ENCODE peak calls at places on chromosomes 11 and 22, in four cellular contexts. M is A549, U is testis, W is AG10803. R is an unnamed sample.

GRCh38 chr22:33811686-33812085 is 108.6 kb downstream of the LARGE1 start:
- DNase-seq in W (peak), U (peak), M (no peak), R (no peak)

GRCh38 chr11:5234390-5234834 is at the start of gene HBD:
- DNase-seq in U (no peak), M (no peak), W (peak), R (no peak)

GRCh38 chr11:706439-706956 is 467 bp downstream of the EPS8L2 start:
- DNase-seq in W (peak), U (no peak), M (peak), R (no peak)

GRCh38 chr11:121741316-121741715 is 288.5 kb upstream of the SORL1-AS1 start:
- DNase-seq in U (peak), M (no peak), W (peak), R (no peak)

GRCh38 chr11:122045181-122045586 is 70.8 kb downstream of the BLID start:
- DNase-seq in U (no peak), M (no peak), W (peak), R (no peak)

GRCh38 chr11:8263769-8264410 is at the start of gene LMO1:
- DNase-seq in U (peak), W (peak), M (peak), R (peak)

GRCh38 chr22:42907404-42908081 is 50.5 kb upstream of the ARFGAP3 start:
- DNase-seq in W (peak), U (no peak), M (no peak), R (no peak)

GRCh38 chr11:76790251-76790650 is 7.1 kb downstream of the TSKU start:
- DNase-seq in M (no peak), W (no peak), U (peak), R (no peak)

GRCh38 chr11:72446929-72447753 is 12.8 kb upstream of the CLPB start:
- DNase-seq in U (no peak), W (peak), M (peak), R (no peak)

GRCh38 chr11:73249858-73250773 is 22.0 kb upstream of the P2RY6 start:
- DNase-seq in W (no peak), M (no peak), U (no peak), R (no peak)

GRCh38 chr11:47488674-47489394 is 39.9 kb upstream of the RAPSN start:
- DNase-seq in W (no peak), U (no peak), M (no peak), R (no peak)

GRCh38 chr11:35154960-35155359 is 16.0 kb downstream of the CD44 start:
- DNase-seq in M (no peak), W (no peak), U (no peak), R (no peak)

GRCh38 chr11:79294845-79295520 is 145.8 kb downstream of the TENM4 start:
- DNase-seq in U (no peak), M (no peak), W (no peak), R (no peak)

GRCh38 chr11:102411142-102411541 is 41.4 kb downstream of the TMEM123 start:
- DNase-seq in U (no peak), W (no peak), M (no peak), R (no peak)

GRCh38 chr11:20367313-20367948 is 3.9 kb downstream of the HTATIP2 start:
- DNase-seq in U (no peak), M (peak), W (peak), R (no peak)

GRCh38 chr11:129331871-129332274 is 43.8 kb upstream of the BARX2 start:
- DNase-seq in M (peak), U (peak), W (peak), R (peak)

GRCh38 chr11:44596541-44597276 is 31.2 kb downstream of the CD82 start:
- DNase-seq in U (no peak), W (no peak), M (no peak), R (no peak)

GRCh38 chr11:65859134-65859811 is 960 bp upstream of the MUS81 start:
- DNase-seq in U (peak), W (peak), M (peak), R (peak)
- TF ChIP-seq CTCF in U (peak), W (no peak), M (no peak), R (peak)

GRCh38 chr11:125375146-125375545 is 120.9 kb downstream of the FEZ1 start:
- DNase-seq in M (no peak), U (no peak), W (no peak), R (no peak)

GRCh38 chr11:125378083-125378482 is 118.0 kb downstream of the FEZ1 start:
- DNase-seq in U (no peak), W (no peak), M (no peak), R (no peak)

GRCh38 chr11:125374398-125374797 is 121.7 kb downstream of the FEZ1 start:
- DNase-seq in W (no peak), U (no peak), M (no peak), R (no peak)

GRCh38 chr11:125376856-125377255 is 119.2 kb downstream of the FEZ1 start:
- DNase-seq in U (no peak), W (no peak), M (no peak), R (no peak)

DNA sequence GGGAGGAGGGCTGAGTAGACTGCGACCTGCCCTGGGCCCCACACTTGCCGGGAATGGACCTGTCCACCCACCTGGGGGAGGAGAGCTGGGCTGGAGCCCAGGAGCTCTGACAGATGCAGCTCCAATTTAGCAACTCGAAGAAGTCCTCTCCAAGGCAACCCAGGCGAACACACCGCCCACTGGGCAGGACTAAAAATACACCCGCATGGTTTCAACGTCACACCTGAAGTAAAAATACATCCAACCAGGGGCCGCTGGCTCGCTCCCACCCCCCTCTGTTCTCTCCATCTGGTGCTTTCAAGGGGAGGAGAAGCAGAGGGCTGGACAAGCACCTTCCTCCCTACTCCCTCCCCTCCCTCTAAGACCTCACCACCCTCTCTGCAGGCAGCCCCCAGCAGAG is 119.9 kb downstream of the FEZ1 start:
- DNase-seq in U (peak), W (no peak), M (no peak), R (no peak)
- TF ChIP-seq CTCF in U (no peak), W (no peak), M (no peak), R (no peak)

DNA sequence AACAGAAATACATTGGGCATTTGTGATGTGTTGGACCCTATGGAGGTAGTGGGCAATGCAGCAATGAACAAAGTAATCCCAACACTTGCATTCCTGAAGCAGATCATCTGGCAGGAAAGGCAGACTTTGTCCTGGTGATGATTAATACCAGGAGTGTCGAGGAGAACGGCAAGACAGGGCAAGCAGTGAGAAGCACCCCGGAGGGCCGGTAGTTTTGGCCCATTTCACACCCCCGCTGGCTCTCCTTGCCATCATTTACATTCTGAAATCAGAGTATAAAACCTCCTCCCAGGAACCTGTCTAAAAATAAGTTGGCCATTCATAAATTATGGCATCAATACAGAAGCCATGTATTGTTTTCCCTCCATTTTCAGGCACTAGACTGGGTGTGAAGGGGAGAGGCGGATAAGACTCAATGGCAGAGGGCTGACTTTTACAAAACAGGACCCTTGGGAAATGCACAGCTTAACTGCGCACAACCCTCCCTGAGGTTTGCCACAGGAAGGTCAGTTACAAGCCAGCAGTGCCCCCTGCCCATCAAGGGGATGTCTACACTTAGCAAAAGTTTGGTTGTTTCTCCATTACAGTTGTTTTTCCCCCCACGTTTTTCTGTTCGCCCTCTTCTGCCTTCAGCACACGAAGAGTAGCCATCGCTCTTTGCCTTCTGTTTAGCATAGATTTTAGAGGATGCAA is 55.6 kb downstream of the OPCML start:
- DNase-seq in W (no peak), M (no peak), U (no peak), R (no peak)
- TF ChIP-seq CTCF in W (no peak), M (no peak), U (no peak), R (peak)

GRCh38 chr22:43974028-43974545 is 18.8 kb downstream of the SAMM50 start:
- DNase-seq in W (no peak), U (no peak), M (no peak), R (no peak)

GRCh38 chr22:43975041-43975440 is 19.8 kb downstream of the SAMM50 start:
- DNase-seq in M (no peak), W (no peak), U (no peak), R (no peak)

GRCh38 chr22:43978558-43978957 is 23.3 kb downstream of the SAMM50 start:
- DNase-seq in M (no peak), W (no peak), U (no peak), R (no peak)

GRCh38 chr22:43980579-43980978 is 25.3 kb downstream of the SAMM50 start:
- DNase-seq in U (no peak), W (no peak), M (no peak), R (no peak)

DNA sequence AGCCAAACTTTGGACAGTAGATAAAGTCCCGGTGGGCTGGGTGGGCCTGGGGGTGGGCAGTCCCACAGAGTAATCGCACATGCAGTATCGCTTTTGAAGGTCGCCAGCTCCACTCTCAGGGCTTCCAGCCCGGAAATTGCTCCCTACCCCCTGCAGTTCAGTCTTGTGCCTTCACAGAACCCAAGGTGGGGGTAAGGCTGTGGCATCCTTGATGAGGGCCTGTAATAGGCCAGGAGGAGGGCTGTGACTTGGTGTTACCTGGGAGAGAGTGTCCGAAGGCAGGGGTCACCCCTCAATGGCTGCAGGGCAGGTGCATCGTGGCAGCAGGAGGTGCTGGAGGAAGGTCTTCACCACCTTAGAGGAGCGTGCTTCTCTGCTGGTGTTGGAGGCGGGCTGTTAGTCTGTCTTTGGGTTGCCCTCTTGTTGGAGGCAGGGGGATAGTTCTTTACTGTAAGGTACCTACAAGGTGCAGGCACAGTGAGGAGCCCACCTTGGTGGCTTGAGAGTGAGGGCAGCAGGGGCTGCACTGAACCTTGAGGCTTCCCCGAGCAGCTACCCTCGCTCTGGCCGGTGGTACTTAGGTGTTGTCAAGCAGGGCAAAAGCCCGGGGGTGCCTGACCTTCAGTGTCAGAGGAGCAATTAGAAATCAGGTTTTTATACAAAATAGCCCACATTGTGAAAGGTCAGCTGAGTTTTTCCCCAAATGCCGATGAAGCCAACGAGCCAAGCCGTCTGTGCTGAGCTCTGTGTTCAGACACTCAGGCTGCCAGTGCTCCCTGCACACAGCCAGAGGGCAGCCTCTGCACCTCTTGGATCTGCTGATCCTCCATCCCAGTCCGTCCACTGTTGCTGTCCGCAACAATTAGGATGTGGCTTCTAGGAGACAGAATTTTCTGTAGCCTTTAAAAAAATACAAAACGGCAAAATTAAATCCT is 21.9 kb downstream of the SAMM50 start:
- DNase-seq in M (no peak), W (no peak), U (no peak), R (no peak)
- TF ChIP-seq CTCF in M (no peak), W (no peak), U (no peak), R (no peak)